ENCODE peak calls at places on chromosome 12, in five cellular contexts. One of them, this sample, is unnamed.

GRCh38 chr12:80045594-80045993 is 53.7 kb upstream of the OTOGL start:
- DNase-seq in NT2/D1: no peak
- DNase-seq in GM12878: no peak
- DNase-seq in HepG2: no peak
- DNase-seq in H1: no peak
- DNase-seq in this sample: no peak

GRCh38 chr12:12327802-12328201 is 22.2 kb downstream of the MANSC1 start:
- DNase-seq in NT2/D1: peak; percentile 82
- DNase-seq in GM12878: peak; percentile 25
- DNase-seq in HepG2: peak; percentile 65
- DNase-seq in H1: no peak
- DNase-seq in this sample: peak; percentile 42

GRCh38 chr12:116297224-116297834 is 19.8 kb upstream of the MED13L start:
- DNase-seq in NT2/D1: no peak
- DNase-seq in GM12878: no peak
- DNase-seq in HepG2: no peak
- DNase-seq in H1: no peak
- DNase-seq in this sample: no peak

GRCh38 chr12:108346727-108347710 is 7.9 kb upstream of the CMKLR1 start:
- DNase-seq in NT2/D1: no peak
- DNase-seq in GM12878: no peak
- DNase-seq in HepG2: no peak
- DNase-seq in H1: no peak
- DNase-seq in this sample: no peak

GRCh38 chr12:29238822-29239291 is 89.8 kb downstream of the FAR2 start:
- DNase-seq in NT2/D1: no peak
- DNase-seq in GM12878: no peak
- DNase-seq in HepG2: no peak
- DNase-seq in H1: no peak
- DNase-seq in this sample: no peak

GRCh38 chr12:1629338-1630080 is 478 bp downstream of the WNT5B start:
- DNase-seq in NT2/D1: no peak
- DNase-seq in GM12878: no peak
- DNase-seq in HepG2: peak; percentile 32
- DNase-seq in H1: peak; percentile 72
- DNase-seq in this sample: no peak

GRCh38 chr12:32502693-32503510 is 103.5 kb downstream of the FGD4 start:
- DNase-seq in NT2/D1: peak; percentile 35
- DNase-seq in GM12878: no peak
- DNase-seq in HepG2: no peak
- DNase-seq in H1: no peak
- DNase-seq in this sample: no peak

GRCh38 chr12:111322336-111323250 is 46.3 kb downstream of the PHETA1 start:
- DNase-seq in NT2/D1: no peak
- DNase-seq in GM12878: no peak
- DNase-seq in HepG2: no peak
- DNase-seq in H1: no peak
- DNase-seq in this sample: no peak

GRCh38 chr12:38350342-38351181 is 34.0 kb downstream of the ALG10B start:
- DNase-seq in NT2/D1: no peak
- DNase-seq in GM12878: peak; percentile 78
- DNase-seq in HepG2: no peak
- DNase-seq in H1: no peak
- DNase-seq in this sample: no peak

GRCh38 chr12:3200779-3201738 is 123.9 kb downstream of the TSPAN9 start:
- DNase-seq in NT2/D1: no peak
- DNase-seq in GM12878: no peak
- DNase-seq in HepG2: no peak
- DNase-seq in H1: no peak
- DNase-seq in this sample: peak; percentile 33

GRCh38 chr12:31590730-31591307 is at the start of gene DENND5B:
- DNase-seq in NT2/D1: no peak
- DNase-seq in GM12878: no peak
- DNase-seq in HepG2: peak; percentile 50
- DNase-seq in H1: peak; percentile 78
- DNase-seq in this sample: peak; percentile 81

GRCh38 chr12:111748867-111749266 is 17.9 kb upstream of the ALDH2 start:
- DNase-seq in NT2/D1: no peak
- DNase-seq in GM12878: no peak
- DNase-seq in HepG2: no peak
- DNase-seq in H1: no peak
- DNase-seq in this sample: no peak

GRCh38 chr12:52338241-52338960 is 17.2 kb upstream of the KRT83 start:
- DNase-seq in NT2/D1: no peak
- DNase-seq in GM12878: no peak
- DNase-seq in HepG2: no peak
- DNase-seq in H1: no peak
- DNase-seq in this sample: no peak

DNA sequence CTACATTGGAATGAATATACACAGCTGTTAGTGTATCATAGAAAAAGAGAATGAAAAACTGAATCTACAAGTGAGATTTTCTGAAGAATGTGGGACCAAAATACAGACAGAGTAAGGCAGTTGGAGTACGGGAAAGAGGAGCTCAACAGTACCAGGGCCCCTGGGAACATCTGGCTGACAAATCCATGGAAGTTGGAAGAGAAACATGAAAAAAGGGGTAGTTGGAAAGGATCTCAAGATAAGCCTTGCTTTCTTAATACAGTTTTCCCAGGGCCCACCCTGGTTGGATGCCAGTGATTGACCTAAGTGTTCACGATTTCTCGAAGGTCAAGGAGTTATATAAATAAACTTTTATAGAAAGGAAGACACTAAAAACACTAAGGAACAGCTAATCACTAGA is 54.0 kb upstream of the SLCO1C1 start:
- DNase-seq in NT2/D1: no peak
- DNase-seq in GM12878: no peak
- DNase-seq in HepG2: no peak
- DNase-seq in H1: no peak
- DNase-seq in this sample: no peak
- TF ChIP-seq SUZ12 in NT2/D1: no peak
- TF ChIP-seq SUZ12 in GM12878: no peak
- TF ChIP-seq SUZ12 in HepG2: no peak
- TF ChIP-seq SUZ12 in H1: no peak
- TF ChIP-seq SUZ12 in this sample: no peak

GRCh38 chr12:5493018-5493417 is 61.1 kb downstream of the NTF3 start:
- DNase-seq in NT2/D1: no peak
- DNase-seq in GM12878: no peak
- DNase-seq in HepG2: no peak
- DNase-seq in H1: no peak
- DNase-seq in this sample: peak; percentile 13
- TF ChIP-seq SUZ12 in NT2/D1: no peak
- TF ChIP-seq SUZ12 in GM12878: no peak
- TF ChIP-seq SUZ12 in HepG2: no peak
- TF ChIP-seq SUZ12 in H1: no peak
- TF ChIP-seq SUZ12 in this sample: no peak

GRCh38 chr12:64688715-64689114 is 70.5 kb downstream of the GNS start:
- DNase-seq in NT2/D1: no peak
- DNase-seq in GM12878: no peak
- DNase-seq in HepG2: no peak
- DNase-seq in H1: no peak
- DNase-seq in this sample: no peak

GRCh38 chr12:64695550-64695949 is 63.7 kb downstream of the GNS start:
- DNase-seq in NT2/D1: no peak
- DNase-seq in GM12878: no peak
- DNase-seq in HepG2: no peak
- DNase-seq in H1: no peak
- DNase-seq in this sample: no peak

GRCh38 chr12:64694130-64695078 is 64.8 kb downstream of the GNS start:
- DNase-seq in NT2/D1: no peak
- DNase-seq in GM12878: no peak
- DNase-seq in HepG2: no peak
- DNase-seq in H1: no peak
- DNase-seq in this sample: no peak

GRCh38 chr12:64691227-64691792 is 67.9 kb downstream of the GNS start:
- DNase-seq in NT2/D1: no peak
- DNase-seq in GM12878: no peak
- DNase-seq in HepG2: no peak
- DNase-seq in H1: no peak
- DNase-seq in this sample: no peak

GRCh38 chr12:64691793-64692583 is 67.2 kb downstream of the GNS start:
- DNase-seq in NT2/D1: no peak
- DNase-seq in GM12878: no peak
- DNase-seq in HepG2: no peak
- DNase-seq in H1: no peak
- DNase-seq in this sample: peak; percentile 38
- TF ChIP-seq SUZ12 in NT2/D1: no peak
- TF ChIP-seq SUZ12 in GM12878: no peak
- TF ChIP-seq SUZ12 in HepG2: no peak
- TF ChIP-seq SUZ12 in H1: no peak
- TF ChIP-seq SUZ12 in this sample: no peak

DNA sequence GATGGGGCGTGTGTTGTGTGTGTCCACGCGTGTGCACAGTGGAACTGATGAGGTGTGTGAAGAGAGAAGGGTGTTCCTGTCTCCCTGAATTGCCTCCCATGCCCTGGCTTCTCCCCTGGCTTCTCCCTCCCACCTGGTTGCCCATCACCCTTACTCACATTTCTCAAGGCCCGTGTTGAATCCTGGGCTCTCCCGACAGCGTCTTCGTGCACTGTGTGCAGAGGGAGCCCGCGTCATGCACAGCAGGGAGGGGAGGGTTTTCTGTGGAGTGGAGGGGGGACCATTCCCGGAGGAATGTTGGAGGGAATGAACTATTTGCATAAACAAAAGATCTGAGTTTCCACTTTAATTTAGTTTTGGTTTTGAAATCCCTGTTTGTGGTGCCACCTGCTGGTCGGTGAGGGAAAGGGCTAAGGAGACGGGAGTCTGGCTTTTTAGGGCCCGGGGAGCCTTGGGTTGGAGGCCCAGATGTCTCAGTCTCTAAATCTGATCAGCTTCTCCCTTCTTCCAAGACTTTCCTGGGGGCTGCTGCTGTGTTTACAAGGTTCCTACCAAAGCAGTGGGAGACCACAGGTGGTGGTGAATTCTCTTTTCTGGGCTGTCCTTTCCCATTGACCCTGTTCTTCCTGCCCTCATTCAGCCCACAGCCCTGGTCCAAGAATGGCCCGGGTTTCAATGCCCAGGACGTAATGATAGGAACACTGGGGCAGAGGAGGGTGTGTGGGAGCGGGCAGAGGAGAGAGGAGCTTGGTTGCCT is at the start of gene C1R:
- DNase-seq in NT2/D1: peak; percentile 86
- DNase-seq in GM12878: no peak
- DNase-seq in HepG2: peak; percentile 48
- DNase-seq in H1: peak; percentile 85
- DNase-seq in this sample: peak; percentile 71
- TF ChIP-seq SUZ12 in NT2/D1: no peak
- TF ChIP-seq SUZ12 in GM12878: no peak
- TF ChIP-seq SUZ12 in HepG2: no peak
- TF ChIP-seq SUZ12 in H1: no peak
- TF ChIP-seq SUZ12 in this sample: no peak

GRCh38 chr12:92272301-92272964 is 126.8 kb upstream of the BTG1 start:
- DNase-seq in NT2/D1: no peak
- DNase-seq in GM12878: no peak
- DNase-seq in HepG2: no peak
- DNase-seq in H1: no peak
- DNase-seq in this sample: no peak
- TF ChIP-seq SUZ12 in NT2/D1: no peak
- TF ChIP-seq SUZ12 in GM12878: no peak
- TF ChIP-seq SUZ12 in HepG2: no peak
- TF ChIP-seq SUZ12 in H1: no peak
- TF ChIP-seq SUZ12 in this sample: no peak

GRCh38 chr12:15662303-15662980 is 126.7 kb downstream of the EPS8 start:
- DNase-seq in NT2/D1: no peak
- DNase-seq in GM12878: no peak
- DNase-seq in HepG2: no peak
- DNase-seq in H1: no peak
- DNase-seq in this sample: no peak
- TF ChIP-seq SUZ12 in NT2/D1: no peak
- TF ChIP-seq SUZ12 in GM12878: no peak
- TF ChIP-seq SUZ12 in HepG2: no peak
- TF ChIP-seq SUZ12 in H1: no peak
- TF ChIP-seq SUZ12 in this sample: no peak

DNA sequence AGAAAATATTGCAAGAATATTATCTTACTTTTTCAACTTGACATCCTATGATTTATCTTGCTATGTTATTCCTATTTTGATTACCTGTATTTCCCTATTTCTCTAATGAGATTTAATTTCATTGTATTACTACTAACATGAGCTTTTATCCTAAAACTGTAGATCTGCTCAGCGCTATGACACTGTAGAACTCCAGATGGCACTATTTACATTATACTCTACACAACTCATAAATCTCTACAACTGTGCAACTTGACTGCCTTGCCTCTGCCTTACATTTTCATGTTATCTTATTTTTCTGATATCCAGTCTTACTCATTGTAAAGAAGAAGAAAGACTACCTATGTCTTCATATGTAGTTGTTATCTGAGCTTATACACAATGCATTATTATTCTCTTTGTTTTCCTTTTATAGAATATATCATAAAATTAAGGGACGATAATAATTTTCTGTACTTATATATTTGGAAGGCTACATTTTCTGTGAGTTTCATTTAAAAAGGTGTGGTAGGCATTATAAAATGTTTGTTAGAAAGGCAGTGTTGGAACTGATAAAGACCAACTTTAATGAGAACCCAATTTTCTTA is 24.1 kb downstream of the NUP37 start:
- DNase-seq in NT2/D1: no peak
- DNase-seq in GM12878: peak; percentile 4
- DNase-seq in HepG2: peak; percentile 9
- DNase-seq in H1: no peak
- DNase-seq in this sample: peak; percentile 15
- TF ChIP-seq SUZ12 in NT2/D1: no peak
- TF ChIP-seq SUZ12 in GM12878: no peak
- TF ChIP-seq SUZ12 in HepG2: no peak
- TF ChIP-seq SUZ12 in H1: no peak
- TF ChIP-seq SUZ12 in this sample: no peak

GRCh38 chr12:22792198-22792597 is 167.2 kb downstream of the ETNK1 start:
- DNase-seq in NT2/D1: no peak
- DNase-seq in GM12878: no peak
- DNase-seq in HepG2: no peak
- DNase-seq in H1: no peak
- DNase-seq in this sample: no peak
- TF ChIP-seq SUZ12 in NT2/D1: no peak
- TF ChIP-seq SUZ12 in GM12878: no peak
- TF ChIP-seq SUZ12 in HepG2: no peak
- TF ChIP-seq SUZ12 in H1: no peak
- TF ChIP-seq SUZ12 in this sample: no peak

GRCh38 chr12:69502342-69503081 is 32.3 kb downstream of the FRS2 start:
- DNase-seq in NT2/D1: no peak
- DNase-seq in GM12878: no peak
- DNase-seq in HepG2: no peak
- DNase-seq in H1: no peak
- DNase-seq in this sample: no peak
- TF ChIP-seq SUZ12 in NT2/D1: no peak
- TF ChIP-seq SUZ12 in GM12878: no peak
- TF ChIP-seq SUZ12 in HepG2: no peak
- TF ChIP-seq SUZ12 in H1: no peak
- TF ChIP-seq SUZ12 in this sample: no peak

This sample was measured in HEK293T.